ENCODE peak calls at places on chromosome 4, in four cellular contexts. F, Z, E and C are unnamed samples.

GRCh38 chr4:5751073-5751917 is 40.3 kb downstream of the EVC start:
- DNase-seq in F (no peak), Z (no peak), E (no peak), C (no peak)

GRCh38 chr4:95761871-95762270 is 78.0 kb upstream of the PDHA2 start:
- DNase-seq in F (no peak), Z (no peak), E (no peak), C (no peak)

GRCh38 chr4:6058531-6059374 is 40.5 kb upstream of the C4orf50 start:
- DNase-seq in F (no peak), Z (no peak), E (no peak), C (no peak)

GRCh38 chr4:17336524-17336941 is 175.4 kb downstream of the QDPR start:
- DNase-seq in F (no peak), Z (no peak), E (peak), C (no peak)

GRCh38 chr4:185562531-185562930 is 27.2 kb upstream of the PDLIM3 start:
- DNase-seq in F (no peak), Z (no peak), E (no peak), C (no peak)

GRCh38 chr4:5789141-5789540 is 78.1 kb downstream of the EVC start:
- DNase-seq in F (no peak), Z (no peak), E (no peak), C (no peak)

GRCh38 chr4:11720292-11720691 is 291.6 kb upstream of the HS3ST1 start:
- DNase-seq in F (no peak), Z (peak), E (no peak), C (no peak)

GRCh38 chr4:128958194-128958593 is 135.1 kb downstream of the SCLT1 start:
- DNase-seq in F (no peak), Z (no peak), E (no peak), C (peak)

GRCh38 chr4:104470770-104471169 is 23.9 kb downstream of the CXXC4 start:
- DNase-seq in F (no peak), Z (no peak), E (no peak), C (no peak)

GRCh38 chr4:64330143-64330542 is 79.1 kb downstream of the TECRL start:
- DNase-seq in F (no peak), Z (no peak), E (no peak), C (no peak)

GRCh38 chr4:40871695-40872250 is 122.0 kb downstream of the NSUN7 start:
- DNase-seq in F (no peak), Z (no peak), E (no peak), C (no peak)

GRCh38 chr4:55444822-55445221 is 49.1 kb downstream of the TMEM165 start:
- DNase-seq in F (peak), Z (peak), E (peak), C (no peak)

GRCh38 chr4:72701987-72702819 is 133.2 kb upstream of the ADAMTS3 start:
- DNase-seq in F (peak), Z (peak), E (peak), C (peak)

GRCh38 chr4:158826882-158827281 is 58.1 kb downstream of the FNIP2 start:
- DNase-seq in F (no peak), Z (no peak), E (no peak), C (no peak)

GRCh38 chr4:87216469-87216868 is 3.9 kb downstream of the KLHL8 start:
- DNase-seq in F (no peak), Z (no peak), E (no peak), C (no peak)

GRCh38 chr4:116537828-116538227 is 547.5 kb downstream of the TRAM1L1 start:
- DNase-seq in F (no peak), Z (no peak), E (no peak), C (no peak)
- TF ChIP-seq REST in F (no peak), Z (no peak), E (no peak), C (no peak)

GRCh38 chr4:167966161-167966560 is 126.2 kb upstream of the ANXA10 start:
- DNase-seq in F (no peak), Z (no peak), E (no peak), C (no peak)

DNA sequence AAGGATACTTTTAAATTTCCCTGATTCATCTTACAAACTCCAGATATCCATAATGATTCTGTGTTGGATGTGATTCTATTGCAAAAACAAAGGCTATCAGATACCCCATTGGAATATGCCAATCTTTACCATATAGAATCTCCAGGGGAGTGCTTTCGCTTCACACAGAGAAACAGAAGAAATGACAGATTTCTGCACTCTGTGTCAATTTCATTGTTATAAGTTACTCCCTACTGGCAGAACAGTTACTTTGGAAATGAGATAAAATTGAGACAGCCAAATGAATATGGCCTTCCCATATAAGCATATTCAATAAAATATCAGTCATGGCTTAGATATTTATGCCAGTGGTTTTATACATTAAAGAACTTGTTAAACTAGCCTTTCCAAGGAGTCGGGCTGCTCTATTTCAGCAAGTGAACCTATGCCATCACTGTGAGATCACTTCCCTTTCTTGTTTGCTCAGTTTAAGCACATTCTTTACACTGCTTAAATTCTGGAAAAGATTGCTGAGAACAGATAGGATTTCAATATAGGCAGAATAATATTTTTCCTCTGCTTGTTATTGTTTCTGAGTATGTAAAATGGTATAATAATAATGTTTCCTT is 127.5 kb upstream of the ANXA10 start:
- DNase-seq in F (no peak), Z (no peak), E (no peak), C (no peak)
- TF ChIP-seq REST in F (no peak), Z (no peak), E (no peak), C (no peak)

GRCh38 chr4:8228319-8229250 is 29.5 kb downstream of the SH3TC1 start:
- DNase-seq in F (peak), Z (peak), E (no peak), C (peak)
- TF ChIP-seq REST in F (no peak), Z (no peak), E (no peak), C (no peak)

DNA sequence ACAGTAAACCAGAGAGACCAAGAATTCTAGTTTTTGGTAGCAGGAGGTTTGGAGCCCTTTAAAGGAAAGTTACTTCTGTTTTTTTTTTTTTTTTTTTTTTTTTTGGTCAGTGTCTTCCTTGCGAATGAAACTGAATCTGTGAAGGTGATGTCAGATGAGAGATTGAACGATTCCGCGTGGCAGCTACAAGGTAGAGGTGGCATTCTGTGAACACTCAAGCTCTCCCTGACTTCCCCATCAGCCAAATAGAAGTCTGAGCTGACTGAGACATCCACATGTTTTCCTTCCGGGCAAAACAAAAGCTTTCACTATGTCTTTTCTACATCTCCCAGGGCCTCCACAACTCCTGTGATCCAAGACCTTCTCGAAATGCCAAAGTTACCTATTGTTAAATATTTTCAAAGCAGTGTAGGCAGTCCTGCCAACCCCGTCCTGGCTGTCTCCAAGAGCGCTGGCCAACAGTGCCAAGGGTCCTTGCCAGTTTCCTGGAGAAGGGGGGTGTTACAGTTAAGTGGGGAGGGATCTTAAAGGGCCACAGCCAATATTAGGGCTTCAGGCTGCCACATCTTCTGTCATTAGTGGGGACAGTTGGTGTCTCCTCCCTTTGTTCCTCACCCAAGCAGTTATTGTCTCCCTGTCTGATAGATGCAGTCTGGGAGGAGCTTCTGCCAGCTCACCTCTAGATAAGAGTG is 102.9 kb upstream of the SLC34A2 start:
- DNase-seq in F (no peak), Z (peak), E (no peak), C (no peak)
- TF ChIP-seq REST in F (no peak), Z (no peak), E (no peak), C (no peak)

DNA sequence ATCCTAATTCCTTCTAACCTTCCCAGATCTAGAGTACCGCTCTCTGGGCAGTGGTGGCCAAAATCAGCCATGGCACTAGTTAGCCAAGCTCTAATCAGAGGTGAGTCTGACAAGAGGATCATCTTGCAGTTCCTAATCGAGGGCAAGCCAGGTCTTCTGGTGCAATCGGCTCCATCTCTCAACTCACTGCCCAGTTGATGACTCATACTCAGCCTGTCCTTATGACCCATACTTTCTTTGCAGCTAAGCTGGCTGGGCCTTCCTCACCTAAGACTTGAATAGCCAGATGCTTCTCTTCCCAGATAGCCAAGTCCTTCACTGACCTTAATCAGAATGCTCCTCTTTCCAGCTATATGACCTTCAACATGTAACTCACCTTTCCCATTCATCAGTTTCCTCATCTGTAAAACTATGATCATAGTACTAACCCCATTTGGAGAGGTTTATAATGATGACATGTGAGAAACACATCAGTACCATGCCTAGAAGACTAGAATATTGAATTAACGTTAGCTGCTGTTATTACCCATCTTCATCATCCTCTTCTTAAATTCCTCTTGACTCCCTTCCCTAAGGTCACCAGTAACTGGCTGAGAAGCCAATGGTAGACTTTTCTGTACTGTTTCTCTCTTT is 57.1 kb downstream of the RELL1 start:
- DNase-seq in F (peak), Z (peak), E (peak), C (peak)
- TF ChIP-seq REST in F (no peak), Z (no peak), E (no peak), C (no peak)

GRCh38 chr4:148207074-148207473 is 235.1 kb downstream of the NR3C2 start:
- DNase-seq in F (no peak), Z (no peak), E (no peak), C (no peak)
- TF ChIP-seq REST in F (no peak), Z (peak), E (peak), C (peak)

GRCh38 chr4:94759767-94760211 is 2.0 kb downstream of the BMPR1B start:
- DNase-seq in F (no peak), Z (peak), E (no peak), C (no peak)

GRCh38 chr4:94758141-94758699 is 465 bp downstream of the BMPR1B start:
- DNase-seq in F (no peak), Z (peak), E (no peak), C (no peak)

GRCh38 chr4:94758700-94759399 is 1.1 kb downstream of the BMPR1B start:
- DNase-seq in F (no peak), Z (peak), E (no peak), C (no peak)

GRCh38 chr4:94762326-94762725 is 4.6 kb downstream of the BMPR1B start:
- DNase-seq in F (no peak), Z (peak), E (no peak), C (no peak)

GRCh38 chr4:94757192-94758140 is at the start of gene BMPR1B:
- DNase-seq in F (no peak), Z (peak), E (no peak), C (no peak)
- TF ChIP-seq REST in F (no peak), Z (no peak), E (no peak), C (no peak)